ENCODE peak calls at places on chromosome 12, in eight cellular contexts. X is upper lobe of right lung; R is A549; T is NCI-H2029; F is WTC11; E is adrenal gland; C is stimulated activated CD4-positive, alpha-beta T cell treated with anti-CD3 and anti-CD28 coated beads, Interleukin-1b, Interleukin-23, amount 100 ng/mL, for 4 hours; G is right atrium auricular region. B is an unnamed sample.

GRCh38 chr12:66152732-66153131 is 17.1 kb downstream of the TMBIM4 start:
- DNase-seq in X (no peak), R (no peak), T (no peak), F (no peak), E (no peak), C (no peak), G (no peak), B (no peak)

GRCh38 chr12:25376392-25376791 is 125.7 kb upstream of the KRAS start:
- DNase-seq in X (no peak), R (no peak), T (no peak), F (no peak), E (no peak), C (no peak), G (no peak), B (no peak)

GRCh38 chr12:46519407-46519806 is 146.8 kb upstream of the SLC38A2 start:
- DNase-seq in X (no peak), R (no peak), T (no peak), F (no peak), E (no peak), C (no peak), G (no peak), B (no peak)

GRCh38 chr12:75623631-75624118 is 112.3 kb upstream of the KRR1 start:
- DNase-seq in X (no peak), R (peak), T (no peak), F (peak), E (peak), C (no peak), G (no peak), B (no peak)

GRCh38 chr12:510071-510825 is 50.5 kb downstream of the B4GALNT3 start:
- DNase-seq in X (peak), R (no peak), T (no peak), F (peak), E (no peak), C (no peak), G (no peak), B (no peak)

GRCh38 chr12:77167801-77168200 is 102.4 kb upstream of the E2F7 start:
- DNase-seq in X (no peak), R (no peak), T (no peak), F (no peak), E (no peak), C (no peak), G (no peak), B (no peak)

GRCh38 chr12:22672951-22673350 is 48.0 kb downstream of the ETNK1 start:
- DNase-seq in X (no peak), R (no peak), T (no peak), F (no peak), E (no peak), C (no peak), G (no peak), B (no peak)

GRCh38 chr12:114975974-114976310 is 292.0 kb upstream of the TBX3 start:
- DNase-seq in X (no peak), R (no peak), T (no peak), F (no peak), E (no peak), C (no peak), G (no peak), B (no peak)

GRCh38 chr12:79206871-79207270 is 342.3 kb downstream of the SYT1 start:
- DNase-seq in X (no peak), R (no peak), T (no peak), F (no peak), E (no peak), C (no peak), G (no peak), B (no peak)

GRCh38 chr12:62575036-62575435 is 108.4 kb downstream of the MON2 start:
- DNase-seq in X (no peak), R (no peak), T (no peak), F (no peak), E (no peak), C (no peak), G (no peak), B (no peak)

GRCh38 chr12:68140576-68140975 is 19.0 kb downstream of the IFNG start:
- DNase-seq in X (no peak), R (no peak), T (no peak), F (no peak), E (no peak), C (no peak), G (no peak), B (no peak)

B was measured in HL-60.